ENCODE peak calls at places on chromosome X, in seven cellular contexts. Q is fibroblast of pulmonary artery, N is foreskin fibroblast, K is right lobe of liver, P is brain microvascular endothelial cell, F is hepatocyte, R is fibroblast of mammary gland. W is an unnamed sample.

GRCh38 chrX:65643046-65643785 is 24.2 kb upstream of the MSN start:
- DNase-seq in Q (peak), N (no peak), K (no peak), P (no peak), F (no peak), R (peak), W (no peak)

GRCh38 chrX:41412261-41413167 is 34.6 kb upstream of the NYX start:
- DNase-seq in Q (no peak), N (no peak), K (peak), P (no peak), F (peak), R (no peak), W (no peak)

GRCh38 chrX:129523076-129524055 is at the start of gene SMARCA1:
- DNase-seq in Q (peak), N (peak), K (peak), P (peak), F (peak), R (peak), W (peak)

GRCh38 chrX:103360092-103360491 is 3.8 kb downstream of the TCEAL9 start:
- DNase-seq in Q (peak), N (no peak), K (no peak), P (no peak), F (no peak), R (no peak), W (no peak)

GRCh38 chrX:123206222-123206621 is 22.1 kb downstream of the GRIA3 start:
- DNase-seq in Q (no peak), N (no peak), K (no peak), P (no peak), F (no peak), R (no peak), W (no peak)

GRCh38 chrX:37646254-37646653 is 39.3 kb upstream of the XK start:
- DNase-seq in Q (no peak), N (no peak), K (no peak), P (no peak), F (no peak), R (no peak), W (no peak)

GRCh38 chrX:153554519-153555167 is 37.2 kb downstream of the ATP2B3 start:
- DNase-seq in Q (peak), N (peak), K (peak), P (peak), F (peak), R (peak), W (no peak)

GRCh38 chrX:53767544-53767943 is 81.0 kb upstream of the HUWE1 start:
- DNase-seq in Q (no peak), N (no peak), K (no peak), P (no peak), F (no peak), R (no peak), W (no peak)

GRCh38 chrX:106783716-106784115 is 18.8 kb upstream of the TBC1D8B start:
- DNase-seq in Q (no peak), N (no peak), K (no peak), P (no peak), F (no peak), R (no peak), W (no peak)

GRCh38 chrX:30830544-30830943 is 58.5 kb downstream of the TAB3 start:
- DNase-seq in Q (peak), N (no peak), K (no peak), P (no peak), F (no peak), R (no peak), W (no peak)

GRCh38 chrX:153900806-153901752 is 3.4 kb upstream of the AVPR2 start:
- DNase-seq in Q (peak), N (peak), K (no peak), P (peak), F (peak), R (peak), W (no peak)

GRCh38 chrX:44935640-44936039 is 62.7 kb downstream of the KDM6A start:
- DNase-seq in Q (no peak), N (no peak), K (no peak), P (no peak), F (no peak), R (no peak), W (no peak)

GRCh38 chrX:51742586-51742985 is 656 bp upstream of the GSPT2 start:
- DNase-seq in Q (no peak), N (no peak), K (no peak), P (no peak), F (no peak), R (no peak), W (no peak)

GRCh38 chrX:74232859-74233258 is 71.1 kb upstream of the ZCCHC13 start:
- DNase-seq in Q (peak), N (no peak), K (no peak), P (peak), F (no peak), R (peak), W (no peak)

DNA sequence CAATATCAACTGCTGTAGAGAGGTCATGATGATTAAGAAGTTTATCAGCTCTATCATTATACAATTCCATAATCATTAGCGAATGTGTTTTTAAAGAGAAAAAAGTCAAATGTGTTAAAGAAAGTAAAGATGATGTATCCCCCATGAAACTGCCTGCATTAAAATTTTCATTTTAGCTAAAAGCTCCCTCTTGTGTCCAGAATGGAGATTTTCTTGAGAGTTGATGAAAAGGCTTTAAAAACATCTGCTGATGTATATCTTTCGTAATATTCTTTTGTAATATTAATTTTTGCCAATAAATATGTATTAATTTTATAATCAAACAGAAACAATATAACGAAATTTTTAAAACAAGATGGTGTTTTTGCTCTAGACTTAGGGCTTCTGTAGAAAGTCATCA is 52.1 kb upstream of the LHFPL1 start:
- DNase-seq in Q (peak), N (no peak), K (no peak), P (no peak), F (peak), R (peak), W (no peak)
- TF ChIP-seq CTCF in Q (peak), N (peak), K (no peak), P (peak), F (peak), R (peak), W (peak)

GRCh38 chrX:71111851-71112468 is 583 bp upstream of the IL2RG start:
- DNase-seq in Q (no peak), N (no peak), K (no peak), P (no peak), F (no peak), R (no peak), W (no peak)
- TF ChIP-seq CTCF in Q (no peak), N (no peak), K (no peak), P (no peak), F (no peak), R (no peak), W (no peak)

GRCh38 chrX:76555269-76555668 is 127.8 kb downstream of the MAGEE1 start:
- DNase-seq in Q (no peak), N (no peak), K (no peak), P (no peak), F (no peak), R (no peak), W (no peak)

GRCh38 chrX:76550016-76550415 is 122.5 kb downstream of the MAGEE1 start:
- DNase-seq in Q (no peak), N (no peak), K (no peak), P (no peak), F (no peak), R (no peak), W (no peak)

DNA sequence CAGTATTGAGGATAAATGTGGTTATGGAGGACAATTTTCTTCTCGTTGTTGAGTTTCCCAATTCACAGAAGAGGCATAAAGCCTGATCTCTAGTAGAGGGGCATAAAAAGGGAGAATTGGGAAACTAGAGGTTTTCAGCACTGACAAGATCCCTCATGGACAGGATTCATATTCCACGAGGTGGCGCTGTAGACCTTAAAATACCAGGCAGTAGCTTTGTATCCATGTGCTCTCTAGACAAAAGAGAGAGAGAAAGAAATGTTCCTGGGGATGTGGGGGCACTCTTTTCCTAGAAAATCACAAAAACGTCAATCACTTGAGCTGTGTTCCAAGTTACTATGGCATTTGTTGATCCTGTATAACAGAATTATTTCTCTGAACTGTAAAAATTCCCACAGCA is 128.3 kb downstream of the MAGEE1 start:
- DNase-seq in Q (peak), N (peak), K (no peak), P (peak), F (peak), R (peak), W (no peak)
- TF ChIP-seq CTCF in Q (peak), N (no peak), K (no peak), P (peak), F (peak), R (peak), W (peak)

DNA sequence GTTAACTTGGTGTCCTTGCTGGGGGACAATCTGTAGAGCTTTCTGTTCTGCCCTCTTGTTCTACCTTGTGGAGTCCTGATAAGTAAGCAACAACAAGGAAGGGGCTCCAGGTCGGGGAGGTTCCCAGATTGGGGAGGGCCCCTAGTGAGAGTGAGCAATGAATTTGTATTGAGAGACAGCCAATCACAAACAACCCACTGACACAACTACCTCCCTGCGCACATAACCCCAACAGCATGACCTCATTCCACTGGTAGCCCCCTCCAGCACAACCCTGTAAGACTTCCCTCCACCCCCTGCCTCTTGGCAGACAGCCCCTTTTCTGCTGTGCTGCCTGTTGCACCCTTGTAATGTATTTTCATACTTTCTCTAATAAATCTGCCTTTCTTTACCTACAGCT is 19.7 kb upstream of the PNPLA4 start:
- DNase-seq in Q (no peak), N (no peak), K (no peak), P (no peak), F (no peak), R (no peak), W (no peak)
- TF ChIP-seq CTCF in Q (no peak), N (no peak), K (no peak), P (no peak), F (no peak), R (no peak), W (no peak)

GRCh38 chrX:138847930-138848329 is 136.4 kb upstream of the FGF13 start:
- DNase-seq in Q (peak), N (no peak), K (no peak), P (no peak), F (peak), R (peak), W (no peak)
- TF ChIP-seq CTCF in Q (no peak), N (peak), K (no peak), P (no peak), F (peak), R (peak), W (peak)

GRCh38 chrX:46624090-46624786 is 50.7 kb downstream of the CHST7 start:
- DNase-seq in Q (no peak), N (no peak), K (peak), P (no peak), F (no peak), R (no peak), W (no peak)

GRCh38 chrX:46617906-46618305 is 44.3 kb downstream of the CHST7 start:
- DNase-seq in Q (no peak), N (no peak), K (no peak), P (no peak), F (no peak), R (no peak), W (no peak)

GRCh38 chrX:46618947-46619346 is 45.4 kb downstream of the CHST7 start:
- DNase-seq in Q (no peak), N (no peak), K (no peak), P (no peak), F (no peak), R (no peak), W (no peak)

GRCh38 chrX:46620505-46620904 is 46.9 kb downstream of the CHST7 start:
- DNase-seq in Q (peak), N (peak), K (no peak), P (no peak), F (no peak), R (no peak), W (no peak)

DNA sequence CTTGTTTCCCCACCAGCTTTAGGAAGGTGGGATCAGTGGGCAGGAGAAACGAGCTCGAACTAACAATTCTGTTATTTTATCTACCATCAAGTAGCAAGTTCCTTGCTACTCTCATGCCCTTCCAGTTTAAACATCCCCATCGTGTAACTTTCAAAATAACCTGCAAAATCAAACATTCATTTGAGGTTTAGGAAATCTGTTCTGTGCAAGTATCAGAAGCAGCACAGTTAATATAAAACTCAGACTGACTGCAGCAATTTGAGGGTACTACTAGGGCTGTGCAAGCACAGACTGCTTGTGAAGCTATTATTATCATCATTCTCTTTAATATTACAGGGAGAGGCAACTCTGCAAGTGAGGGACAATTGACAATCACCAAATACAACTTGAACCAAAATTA is 48.0 kb downstream of the CHST7 start:
- DNase-seq in Q (no peak), N (no peak), K (no peak), P (no peak), F (no peak), R (no peak), W (no peak)
- TF ChIP-seq CTCF in Q (no peak), N (no peak), K (no peak), P (no peak), F (no peak), R (no peak), W (no peak)

GRCh38 chrX:15382809-15383208 is 1.4 kb downstream of the VEGFD start:
- DNase-seq in Q (no peak), N (no peak), K (no peak), P (no peak), F (no peak), R (no peak), W (no peak)
- TF ChIP-seq CTCF in Q (no peak), N (no peak), K (no peak), P (peak), F (no peak), R (peak), W (peak)

GRCh38 chrX:155857561-155857960 is 23.6 kb upstream of the VAMP7 start:
- DNase-seq in Q (peak), N (no peak), K (no peak), P (no peak), F (no peak), R (peak), W (no peak)
- TF ChIP-seq CTCF in Q (peak), N (peak), K (peak), P (peak), F (no peak), R (peak), W (peak)

DNA sequence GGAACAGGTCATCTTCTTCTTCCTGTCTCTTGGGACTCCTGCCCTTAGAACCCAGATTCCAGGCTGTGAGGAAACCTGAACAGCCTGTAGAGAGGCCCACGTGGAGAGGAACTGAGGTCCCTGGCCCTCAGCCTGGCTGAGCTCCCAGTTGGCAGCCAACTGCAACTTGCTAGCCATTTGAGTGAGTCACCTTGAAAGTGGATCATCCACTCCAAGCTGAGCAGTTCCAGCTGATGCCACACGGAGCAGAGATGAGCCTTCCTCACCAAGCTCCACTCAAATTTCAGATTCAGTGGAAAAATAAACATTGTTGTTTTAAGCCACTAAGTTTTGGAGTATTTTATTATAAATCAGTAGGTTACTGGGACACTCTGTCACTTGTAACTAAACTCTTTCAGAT is 392.5 kb downstream of the BCOR start:
- DNase-seq in Q (peak), N (peak), K (peak), P (peak), F (peak), R (peak), W (no peak)
- TF ChIP-seq CTCF in Q (peak), N (peak), K (peak), P (peak), F (peak), R (peak), W (peak)

DNA sequence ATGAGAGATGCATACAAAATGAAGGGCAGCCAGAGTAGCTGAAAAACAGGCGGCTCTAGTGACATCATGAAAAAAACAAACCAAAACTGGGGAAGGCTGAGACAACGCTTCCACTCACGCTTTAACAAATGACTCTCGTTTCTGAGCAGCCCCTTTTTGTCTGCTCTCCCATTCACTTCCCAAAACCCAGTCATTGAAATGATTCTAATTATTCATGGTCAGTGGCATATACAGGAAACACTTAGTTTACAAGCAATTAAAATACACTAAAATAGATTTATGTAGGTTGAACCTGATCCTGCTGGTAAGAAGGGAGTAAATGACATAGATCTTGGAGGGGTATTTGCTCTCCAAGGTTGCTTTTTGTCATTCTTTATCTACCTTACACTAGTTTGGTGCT is 61.0 kb upstream of the CITED1 start:
- DNase-seq in Q (no peak), N (no peak), K (no peak), P (no peak), F (no peak), R (no peak), W (no peak)
- TF ChIP-seq CTCF in Q (no peak), N (no peak), K (no peak), P (no peak), F (no peak), R (no peak), W (no peak)